ENCODE peak calls at places on chromosomes 7 and 10, in ten cellular contexts. G, Y, L, F, S, V, Q, E, B and D are unnamed samples.

GRCh38 chr7:45328397-45329080 is 170.9 kb downstream of the RAMP3 start:
- DNase-seq in F (no peak), S (no peak), Y (no peak), Q (no peak), L (no peak), V (no peak), E (no peak), G (no peak), B (no peak), D (no peak)

GRCh38 chr10:97596101-97597055 is 6.9 kb downstream of the C10orf62 start:
- DNase-seq in B (peak), Q (no peak), L (no peak), F (no peak), Y (no peak), G (peak), S (no peak), E (no peak), V (no peak), D (no peak)

GRCh38 chr7:6636741-6637543 is at the start of gene ZNF316:
- DNase-seq in Y (peak), V (no peak), B (no peak), G (no peak), Q (peak), S (peak), L (peak), E (peak), F (peak), D (peak)

GRCh38 chr10:69842020-69842419 is 40.3 kb downstream of the COL13A1 start:
- DNase-seq in E (no peak), V (no peak), Y (no peak), S (no peak), L (no peak), G (no peak), F (no peak), B (no peak), Q (no peak), D (no peak)

GRCh38 chr7:64946772-64947171 is 43.7 kb downstream of the ZNF273 start:
- DNase-seq in Q (no peak), V (peak), G (no peak), B (no peak), L (no peak), F (peak), E (no peak), S (no peak), Y (no peak), D (peak)

GRCh38 chr7:29488977-29489376 is 74.7 kb upstream of the PRR15 start:
- DNase-seq in L (no peak), S (peak), G (peak), Y (no peak), B (peak), F (no peak), Q (no peak), E (no peak), V (no peak), D (no peak)

GRCh38 chr7:12583181-12583580 is 12.7 kb downstream of the SCIN start:
- DNase-seq in Y (no peak), E (no peak), B (no peak), V (no peak), L (no peak), F (no peak), Q (no peak), G (no peak), S (peak), D (no peak)

GRCh38 chr10:4241724-4242345 is 456.8 kb upstream of the KLF6 start:
- DNase-seq in L (no peak), F (no peak), V (peak), Q (no peak), B (peak), S (peak), E (no peak), G (peak), Y (no peak), D (no peak)

GRCh38 chr7:6031567-6031966 is 391 bp downstream of the ANKRD61 start:
- DNase-seq in G (no peak), V (no peak), F (no peak), L (no peak), Q (no peak), S (no peak), E (no peak), B (no peak), Y (no peak), D (no peak)

GRCh38 chr10:61902448-61903183 is 1.1 kb downstream of the ARID5B start:
- DNase-seq in L (peak), G (no peak), B (peak), Y (peak), S (peak), F (peak), V (peak), E (peak), Q (no peak), D (peak)

GRCh38 chr7:71712653-71713180 is 580.8 kb downstream of the GALNT17 start:
- DNase-seq in Y (no peak), Q (no peak), E (no peak), G (no peak), S (no peak), L (no peak), B (no peak), V (no peak), F (no peak), D (no peak)

GRCh38 chr7:34567906-34568305 is 90.1 kb upstream of the NPSR1 start:
- DNase-seq in G (no peak), B (no peak), V (no peak), S (no peak), E (no peak), Q (no peak), Y (no peak), L (no peak), F (no peak), D (no peak)

GRCh38 chr7:40714338-40715052 is 579.7 kb downstream of the SUGCT start:
- DNase-seq in B (peak), G (no peak), V (no peak), L (no peak), E (no peak), Q (no peak), Y (no peak), F (no peak), S (no peak), D (no peak)

GRCh38 chr7:130350945-130351663 is 6.5 kb downstream of the CPA5 start:
- DNase-seq in E (no peak), L (no peak), V (peak), Y (no peak), Q (no peak), F (no peak), G (no peak), S (no peak), B (no peak), D (peak)

GRCh38 chr10:102764340-102765257 is 20.9 kb downstream of the WBP1L start:
- DNase-seq in G (no peak), S (no peak), V (no peak), E (no peak), Y (no peak), Q (no peak), F (no peak), L (no peak), B (no peak), D (no peak)

GRCh38 chr10:110487411-110488123 is 10.1 kb upstream of the DUSP5 start:
- DNase-seq in Q (no peak), F (no peak), S (no peak), B (no peak), Y (no peak), L (no peak), V (no peak), G (no peak), E (no peak), D (peak)

GRCh38 chr7:116986611-116987565 is 33.6 kb downstream of the ST7 start:
- DNase-seq in Q (no peak), E (no peak), B (no peak), G (no peak), V (no peak), L (no peak), S (no peak), F (no peak), Y (no peak), D (no peak)

GRCh38 chr7:141304291-141304690 is 230.4 kb downstream of the TMEM178B start:
- DNase-seq in Y (no peak), E (no peak), G (no peak), B (no peak), Q (no peak), S (no peak), F (no peak), L (no peak), V (no peak), D (no peak)

GRCh38 chr10:127442220-127442525 is 106.9 kb upstream of the NPS start:
- DNase-seq in L (no peak), Q (no peak), G (no peak), E (no peak), Y (no peak), S (no peak), V (no peak), F (no peak), B (no peak), D (no peak)

GRCh38 chr7:86762129-86762528 is 118.4 kb downstream of the GRM3 start:
- DNase-seq in S (no peak), E (no peak), G (no peak), F (no peak), B (no peak), V (no peak), L (no peak), Q (no peak), Y (no peak), D (no peak)

GRCh38 chr10:93818086-93818485 is 60.4 kb downstream of the LGI1 start:
- DNase-seq in F (no peak), V (no peak), B (no peak), Y (no peak), L (no peak), Q (no peak), E (no peak), G (no peak), S (no peak), D (peak)

GRCh38 chr10:69409968-69410367 is 6.8 kb downstream of the TACR2 start:
- DNase-seq in E (no peak), V (no peak), G (no peak), F (peak), Q (no peak), Y (no peak), L (no peak), B (no peak), S (peak), D (no peak)

GRCh38 chr10:14698487-14699170 is 76.1 kb downstream of the FAM107B start:
- DNase-seq in G (no peak), B (peak), F (no peak), Y (no peak), V (no peak), L (no peak), S (no peak), E (no peak), Q (no peak), D (no peak)

GRCh38 chr7:75534727-75535307 is 42.7 kb downstream of the SPDYE5 start:
- DNase-seq in S (peak), G (peak), Q (no peak), F (peak), Y (no peak), V (no peak), B (peak), E (no peak), L (peak), D (no peak)

GRCh38 chr10:100879741-100880360 is 32.9 kb upstream of the SLF2 start:
- DNase-seq in V (peak), G (no peak), S (no peak), Q (no peak), E (no peak), L (no peak), F (no peak), B (no peak), Y (no peak), D (no peak)

GRCh38 chr7:105652359-105652993 is 71.2 kb upstream of the EFCAB10 start:
- DNase-seq in F (peak), S (peak), Y (peak), Q (peak), G (peak), L (peak), B (peak), E (peak), V (peak), D (peak)

GRCh38 chr10:95327367-95327766 is 36.6 kb upstream of the PDLIM1 start:
- DNase-seq in S (no peak), L (no peak), Y (no peak), Q (no peak), V (peak), E (peak), G (no peak), F (no peak), B (peak), D (peak)

GRCh38 chr10:80131499-80131901 is 1.0 kb upstream of the PLAC9 start:
- DNase-seq in V (peak), G (no peak), L (no peak), E (no peak), F (no peak), Q (no peak), S (no peak), B (no peak), Y (no peak), D (no peak)

GRCh38 chr7:132181371-132181770 is 394.9 kb downstream of the PLXNA4 start:
- DNase-seq in Q (no peak), V (no peak), L (no peak), Y (no peak), G (no peak), S (no peak), E (no peak), B (no peak), F (no peak), D (no peak)

GRCh38 chr10:130189466-130190064 is 53.4 kb downstream of the GLRX3 start:
- DNase-seq in S (no peak), F (no peak), E (no peak), V (no peak), L (no peak), Y (no peak), G (no peak), B (no peak), Q (no peak), D (no peak)

GRCh38 chr7:121081327-121081936 is 92.9 kb downstream of the CPED1 start:
- DNase-seq in G (no peak), V (peak), L (no peak), S (peak), Y (peak), Q (no peak), E (no peak), B (peak), F (peak), D (peak)

GRCh38 chr10:106956216-106956915 is 208.1 kb downstream of the SORCS1 start:
- DNase-seq in S (no peak), V (no peak), Y (no peak), G (no peak), B (no peak), L (no peak), Q (no peak), E (no peak), F (no peak), D (no peak)

GRCh38 chr10:72297281-72297967 is 23.7 kb downstream of the DDIT4 start:
- DNase-seq in Q (peak), F (peak), E (peak), B (peak), S (peak), V (no peak), L (peak), Y (peak), G (peak), D (peak)

GRCh38 chr7:149261321-149261828 is 621 bp upstream of the ZNF783 start:
- DNase-seq in Y (no peak), E (no peak), B (peak), S (peak), F (no peak), Q (no peak), G (no peak), L (no peak), V (peak), D (peak)

GRCh38 chr10:8189458-8189857 is 135.0 kb downstream of the GATA3 start:
- DNase-seq in E (no peak), V (peak), F (no peak), S (no peak), Y (no peak), L (no peak), B (no peak), G (no peak), Q (no peak), D (no peak)

GRCh38 chr10:118924493-118924892 is 105.0 kb upstream of the NANOS1 start:
- DNase-seq in Y (no peak), L (peak), Q (no peak), F (no peak), E (no peak), B (no peak), S (no peak), G (no peak), V (no peak), D (no peak)

GRCh38 chr7:138945169-138945568 is 36.0 kb downstream of the KIAA1549 start:
- DNase-seq in Y (no peak), Q (no peak), S (no peak), E (no peak), F (no peak), V (peak), G (no peak), L (no peak), B (no peak), D (peak)